ENCODE peak calls at places on chromosomes 3 and 15, in eight cellular contexts. N is OCI-LY7, F is MM.1S, A is fibroblast of lung, L is cardiac muscle cell, H is heart right ventricle, E is sigmoid colon, Q is tibial artery. U is an unnamed sample.
A peak's percentile ranks its signal among the peaks of the same experiment; 100 is the strongest.

GRCh38 chr15:60396964-60397771 is 618 bp downstream of the ANXA2 start:
- DNase-seq in H (peak; percentile 75), A (peak; percentile 71), L (peak; percentile 83), Q (peak; percentile 81), F (peak; percentile 77), N (peak; percentile 48), E (peak; percentile 83), U (no peak)

GRCh38 chr3:139448104-139448503 is 28.2 kb downstream of the RBP2 start:
- DNase-seq in Q (no peak), H (no peak), F (no peak), N (no peak), L (no peak), E (no peak), A (peak; percentile 16), U (no peak)

GRCh38 chr3:43693594-43693993 is 2.9 kb downstream of the ABHD5 start:
- DNase-seq in A (no peak), Q (no peak), N (no peak), E (no peak), F (no peak), L (no peak), H (no peak), U (no peak)

GRCh38 chr15:51114437-51115119 is 19.9 kb upstream of the TNFAIP8L3 start:
- DNase-seq in F (no peak), Q (peak; percentile 61), E (no peak), L (no peak), A (peak; percentile 70), H (no peak), N (no peak), U (no peak)

GRCh38 chr15:48935236-48935635 is 28.5 kb downstream of the SHC4 start:
- DNase-seq in N (no peak), H (no peak), Q (no peak), E (no peak), A (peak; percentile 18), F (no peak), L (no peak), U (no peak)

GRCh38 chr15:65211157-65211982 is at the start of gene CILP:
- DNase-seq in L (peak; percentile 53), F (no peak), H (peak; percentile 37), Q (peak; percentile 59), E (peak; percentile 85), A (peak; percentile 33), N (no peak), U (no peak)

GRCh38 chr15:90300988-90301715 is 35.7 kb downstream of the NGRN start:
- DNase-seq in H (peak; percentile 61), L (peak; percentile 58), Q (peak; percentile 57), F (peak; percentile 52), N (peak; percentile 71), A (peak; percentile 12), E (peak; percentile 76), U (peak; percentile 53)

GRCh38 chr15:55250392-55250791 is 39.2 kb downstream of the RAB27A start:
- DNase-seq in F (no peak), E (no peak), L (no peak), A (no peak), Q (no peak), N (no peak), H (no peak), U (no peak)

GRCh38 chr3:161096771-161097367 is 8.3 kb downstream of the B3GALNT1 start:
- DNase-seq in F (peak; percentile 22), E (no peak), A (peak; percentile 11), Q (no peak), N (peak; percentile 62), L (peak; percentile 29), H (no peak), U (no peak)

GRCh38 chr3:58249358-58250092 is 11.9 kb downstream of the ABHD6 start:
- DNase-seq in H (no peak), A (no peak), N (no peak), Q (no peak), E (no peak), F (no peak), L (peak; percentile 30), U (peak; percentile 35)

GRCh38 chr3:146883292-146883691 is 278.1 kb upstream of the PLSCR5 start:
- DNase-seq in L (no peak), N (no peak), A (no peak), Q (no peak), F (no peak), H (no peak), E (no peak), U (no peak)

GRCh38 chr15:94029495-94029894 is 201.9 kb upstream of the MCTP2 start:
- DNase-seq in N (no peak), F (no peak), E (no peak), H (no peak), Q (no peak), L (no peak), A (peak; percentile 83), U (no peak)

GRCh38 chr15:57915827-57916531 is 149.5 kb downstream of the ALDH1A2 start:
- DNase-seq in L (no peak), N (no peak), E (no peak), Q (no peak), H (no peak), F (no peak), A (no peak), U (no peak)

GRCh38 chr3:10192953-10193691 is 28.4 kb downstream of the IRAK2 start:
- DNase-seq in Q (peak; percentile 34), H (no peak), E (no peak), A (peak; percentile 93), F (no peak), N (peak; percentile 89), L (no peak), U (no peak)

GRCh38 chr3:16739416-16740091 is 134.3 kb upstream of the DAZL start:
- DNase-seq in L (no peak), E (no peak), H (no peak), N (no peak), F (no peak), Q (no peak), A (peak; percentile 82), U (no peak)

GRCh38 chr3:33977227-33977626 is 178.8 kb downstream of the PDCD6IP start:
- DNase-seq in Q (no peak), L (no peak), N (no peak), F (no peak), A (no peak), H (no peak), E (no peak), U (no peak)

DNA sequence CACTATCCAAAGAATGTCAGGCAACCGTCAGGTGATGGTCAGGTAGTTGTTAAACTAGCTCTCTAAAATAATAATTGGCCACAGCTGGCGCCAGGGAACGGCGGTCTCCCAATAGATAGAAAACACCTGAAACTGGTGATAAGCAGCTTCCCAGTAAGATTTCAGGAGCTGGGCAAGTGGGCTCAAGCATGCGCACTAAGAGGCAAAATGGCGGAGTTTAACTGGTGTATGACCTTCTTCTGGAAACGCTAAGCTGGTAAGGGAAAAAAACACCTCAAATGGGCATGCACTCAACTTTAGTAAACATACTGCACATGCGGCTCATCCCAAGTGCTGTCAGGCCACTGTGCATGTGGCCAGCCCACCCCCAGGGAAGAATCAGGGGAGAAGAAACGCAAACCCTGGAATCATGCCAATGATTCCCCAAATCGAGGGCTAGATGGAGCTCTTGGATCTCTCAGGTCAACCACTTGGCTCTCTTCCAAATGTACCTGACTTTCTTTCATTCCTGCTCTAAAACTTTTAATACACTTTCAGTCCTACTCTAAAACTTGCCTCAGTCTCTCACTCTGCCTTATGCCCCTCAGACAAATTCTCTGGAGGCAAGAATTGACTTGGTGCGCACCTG is 195.0 kb downstream of the ZNF621 start:
- DNase-seq in F (no peak), N (no peak), L (peak; percentile 57), A (peak; percentile 3), H (peak; percentile 29), E (no peak), Q (no peak), U (peak; percentile 50)
- TF ChIP-seq CTCF in F (no peak), N (peak; percentile 18), L (no peak), A (no peak), H (no peak), E (no peak), Q (peak; percentile 36), U (peak; percentile 27)

GRCh38 chr3:123934250-123934649 is 26.8 kb downstream of the CCDC14 start:
- DNase-seq in H (no peak), L (no peak), E (no peak), N (no peak), A (no peak), Q (no peak), F (no peak), U (no peak)
- H3K36me3 ChIP-seq in H (no peaks in the 10 kb centered on the region), L (peaks cover 40% of the 10 kb centered on the region), E (peaks cover 6% of the 10 kb centered on the region), N (peaks cover 91% of the 10 kb centered on the region), A (peaks cover 2% of the 10 kb centered on the region), Q (peaks cover 5% of the 10 kb centered on the region), F (peaks cover 3% of the 10 kb centered on the region), U (no peaks in the 10 kb centered on the region)

DNA sequence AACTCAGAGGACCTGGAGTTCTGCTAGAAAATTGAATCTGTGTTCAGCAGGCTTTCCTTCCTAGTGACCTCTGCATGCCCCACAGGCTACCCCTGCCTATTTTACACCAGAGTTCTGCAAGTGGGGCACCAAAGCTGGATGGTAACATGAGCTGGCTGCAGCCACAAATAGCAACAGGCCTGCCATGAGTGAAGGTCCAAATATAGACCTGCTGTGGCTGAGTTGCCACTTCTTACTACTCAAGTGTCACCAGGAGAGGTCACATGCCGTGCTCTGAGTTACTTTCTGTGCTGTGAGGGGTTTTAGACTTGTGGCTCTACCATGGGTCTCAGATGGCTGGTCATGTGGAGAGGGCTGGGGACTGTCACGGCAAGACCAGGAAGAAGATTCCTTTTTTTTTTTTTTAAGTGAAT is at the start of gene FSD2:
- DNase-seq in E (no peak), Q (no peak), H (peak; percentile 72), N (peak; percentile 89), F (peak; percentile 91), A (no peak), L (peak; percentile 97), U (no peak)
- TF ChIP-seq CTCF in E (no peak), Q (no peak), H (no peak), N (peak; percentile 56), F (peak; percentile 25), A (no peak), L (no peak), U (no peak)

DNA sequence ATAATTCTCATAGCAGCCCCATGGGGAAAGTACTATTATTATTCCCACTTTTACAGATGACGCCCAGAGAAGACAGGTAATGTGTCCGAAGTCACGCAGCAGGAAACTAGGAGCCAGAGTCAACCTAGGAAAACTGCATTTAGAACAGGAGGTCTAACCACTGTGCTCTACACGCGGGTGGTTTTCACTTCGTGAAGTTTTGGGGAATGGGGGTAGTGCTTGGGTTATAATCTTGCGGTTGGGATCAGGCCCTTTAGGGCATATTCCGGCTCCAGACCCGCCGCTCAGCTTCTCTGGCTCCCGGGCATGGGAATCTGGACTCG is 5.2 kb downstream of the TPM1 start:
- DNase-seq in L (no peak), E (no peak), N (no peak), A (no peak), F (no peak), Q (no peak), H (no peak), U (no peak)
- H3K36me3 ChIP-seq in L (peaks cover 65% of the 10 kb centered on the region), E (peaks cover 17% of the 10 kb centered on the region), N (no peaks in the 10 kb centered on the region), A (peaks cover 3% of the 10 kb centered on the region), F (no peaks in the 10 kb centered on the region), Q (peaks cover 11% of the 10 kb centered on the region), H (no peaks in the 10 kb centered on the region), U (no peaks in the 10 kb centered on the region)

DNA sequence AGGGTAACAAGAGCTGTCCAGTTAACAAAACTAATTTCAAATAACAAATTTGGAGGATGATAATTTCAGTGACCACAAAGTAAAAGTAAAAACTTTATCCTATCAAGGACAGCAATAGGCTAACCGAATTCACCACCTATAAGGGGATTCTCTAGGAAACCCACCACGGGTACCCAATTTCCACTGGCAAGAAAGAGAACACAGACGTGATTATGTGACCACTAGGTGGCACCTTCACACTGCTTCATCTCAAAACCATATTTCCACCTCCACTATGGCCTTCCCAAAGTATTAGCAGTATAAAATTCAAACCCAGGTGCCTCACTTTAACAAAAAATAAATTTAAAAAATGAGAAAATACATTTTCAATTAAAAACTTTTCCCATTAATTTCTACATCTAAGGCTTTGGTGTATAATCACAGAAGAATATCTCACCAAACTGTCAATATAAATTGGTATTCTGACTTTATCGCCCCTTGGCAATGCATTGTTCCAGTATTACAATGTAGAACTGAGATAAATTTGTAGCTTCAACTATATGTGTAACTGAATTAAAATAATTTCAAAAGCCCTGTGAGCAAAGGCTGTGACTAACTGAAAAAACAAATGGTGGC is 96.5 kb downstream of the FSIP1 start:
- DNase-seq in F (peak; percentile 39), A (peak; percentile 53), H (peak; percentile 32), L (peak; percentile 71), Q (peak; percentile 20), E (no peak), N (peak; percentile 60), U (no peak)
- TF ChIP-seq CTCF in F (peak; percentile 71), A (peak; percentile 68), H (peak; percentile 67), L (peak; percentile 66), Q (peak; percentile 80), E (peak; percentile 35), N (peak; percentile 93), U (peak; percentile 84)